ENCODE peak calls at places on chromosomes 3 and 15, in eight cellular contexts. K is A673, F is NB4, R is fibroblast of the aortic adventitia, A is colonic mucosa, B is fibroblast of villous mesenchyme, H is breast epithelium, T is Karpas-422. G is an unnamed sample.

GRCh38 chr3:153977148-153977547 is 144.0 kb upstream of the ARHGEF26 start:
- DNase-seq in B (no peak), R (peak), A (no peak), H (no peak), F (no peak), K (peak), T (no peak), G (peak)

GRCh38 chr3:189883113-189883753 is 237.5 kb downstream of the P3H2 start:
- DNase-seq in K (no peak), B (no peak), F (no peak), T (no peak), H (no peak), R (no peak), A (no peak), G (no peak)

GRCh38 chr15:62110000-62110851 is 43.4 kb downstream of the C2CD4A start:
- DNase-seq in T (no peak), H (no peak), F (no peak), K (peak), R (peak), B (peak), A (no peak), G (peak)

GRCh38 chr15:70503073-70503745 is 260.1 kb downstream of the UACA start:
- DNase-seq in F (peak), K (no peak), R (no peak), B (no peak), H (no peak), A (no peak), T (peak), G (no peak)

GRCh38 chr3:79148786-79149185 is 619.0 kb downstream of the ROBO1 start:
- DNase-seq in A (no peak), B (no peak), T (no peak), H (no peak), K (no peak), F (no peak), R (peak), G (peak)

GRCh38 chr3:185175370-185175987 is 22.6 kb upstream of the C3orf70 start:
- DNase-seq in F (peak), B (peak), K (peak), A (peak), T (peak), R (no peak), H (no peak), G (peak)

GRCh38 chr3:24686764-24687163 is 192.1 kb upstream of the THRB start:
- DNase-seq in A (no peak), B (peak), K (no peak), R (peak), T (no peak), F (peak), H (no peak), G (peak)

GRCh38 chr3:156396851-156397250 is 158.1 kb downstream of the SSR3 start:
- DNase-seq in H (no peak), K (no peak), T (no peak), B (peak), R (peak), F (no peak), A (no peak), G (no peak)

GRCh38 chr15:50880651-50881114 is 27.8 kb upstream of the AP4E1 start:
- DNase-seq in B (peak), K (peak), F (peak), T (peak), H (no peak), R (peak), A (no peak), G (peak)

GRCh38 chr3:166955549-166955948 is 424.5 kb downstream of the ZBBX start:
- DNase-seq in K (no peak), H (no peak), T (no peak), A (no peak), B (no peak), R (no peak), F (no peak), G (no peak)

GRCh38 chr3:23793528-23794134 is 12.1 kb upstream of the UBE2E1 start:
- DNase-seq in B (no peak), A (no peak), F (no peak), K (no peak), H (no peak), R (no peak), T (no peak), G (no peak)

GRCh38 chr3:193788189-193788946 is 195.4 kb downstream of the OPA1 start:
- DNase-seq in B (peak), A (peak), R (peak), K (peak), F (peak), T (peak), H (no peak), G (peak)

GRCh38 chr15:31106495-31107300 is 5.2 kb upstream of the TRPM1 start:
- DNase-seq in R (no peak), F (peak), K (no peak), T (no peak), B (peak), A (no peak), H (no peak), G (no peak)

GRCh38 chr15:93042691-93043378 is 46.2 kb downstream of the RGMA start:
- DNase-seq in F (no peak), B (no peak), R (no peak), K (no peak), H (no peak), T (no peak), A (no peak), G (no peak)

GRCh38 chr15:34799149-34799824 is 3.9 kb upstream of the ACTC1 start:
- DNase-seq in T (no peak), H (no peak), B (peak), A (no peak), R (no peak), K (peak), F (no peak), G (no peak)

GRCh38 chr3:19888428-19889152 is 45.4 kb downstream of the EFHB start:
- DNase-seq in T (no peak), B (peak), R (no peak), K (no peak), A (no peak), F (no peak), H (no peak), G (no peak)
- H3K4me3 ChIP-seq in T (no peak), B (peak), R (peak), K (peak), A (no peak), F (no peak), H (peak), G (peak)

GRCh38 chr3:49721165-49721860 is 1.8 kb upstream of the AMIGO3 start:
- DNase-seq in B (no peak), K (no peak), R (no peak), A (no peak), H (peak), F (no peak), T (no peak), G (no peak)
- H3K4me3 ChIP-seq in B (no peak), K (no peak), R (no peak), A (no peak), H (no peak), F (no peak), T (no peak), G (no peak)

DNA sequence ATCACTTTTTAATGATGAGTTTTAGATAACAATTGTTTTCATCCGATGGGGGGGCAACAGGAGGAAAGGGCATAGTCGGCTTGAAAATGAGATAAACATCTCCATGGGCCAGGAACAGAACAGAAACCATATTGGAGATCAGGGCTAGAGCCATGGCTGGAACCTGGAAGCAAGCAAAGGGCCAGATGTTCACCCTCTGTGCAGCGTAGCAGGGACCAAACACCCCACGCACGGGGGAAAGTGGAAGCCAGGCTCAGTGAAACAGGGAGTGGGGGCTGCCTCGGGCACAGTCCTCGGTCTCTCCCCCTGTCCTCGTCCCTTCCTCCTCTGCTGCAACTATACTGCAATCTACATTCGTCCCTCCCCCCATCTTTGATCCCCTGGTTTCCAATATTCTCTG is 121.7 kb downstream of the XXYLT1 start:
- DNase-seq in K (no peak), R (no peak), A (no peak), B (no peak), F (no peak), T (no peak), H (no peak), G (no peak)
- H3K4me3 ChIP-seq in K (no peak), R (no peak), A (no peak), B (peak), F (no peak), T (no peak), H (no peak), G (no peak)

GRCh38 chr3:48552111-48552911 is 4.3 kb downstream of the PFKFB4 start:
- DNase-seq in A (no peak), T (no peak), K (no peak), B (no peak), F (no peak), H (no peak), R (no peak), G (no peak)

GRCh38 chr3:48553886-48554845 is 2.4 kb downstream of the PFKFB4 start:
- DNase-seq in K (no peak), B (no peak), T (no peak), A (no peak), H (no peak), R (no peak), F (no peak), G (no peak)

GRCh38 chr3:48555949-48556795 is 431 bp downstream of the PFKFB4 start:
- DNase-seq in B (no peak), T (no peak), H (no peak), A (no peak), F (no peak), R (no peak), K (no peak), G (no peak)

GRCh38 chr3:48556796-48557626 is at the start of gene PFKFB4:
- DNase-seq in K (peak), T (peak), A (peak), R (peak), B (peak), H (peak), F (peak), G (peak)

GRCh38 chr3:48555231-48555948 is 1.2 kb downstream of the PFKFB4 start:
- DNase-seq in B (no peak), R (no peak), K (no peak), T (no peak), H (no peak), F (no peak), A (no peak), G (no peak)
- H3K4me3 ChIP-seq in B (no peak), R (no peak), K (peak), T (peak), H (no peak), F (peak), A (peak), G (no peak)

G was measured in choroid plexus epithelial cell.